ENCODE peak calls at places on chromosome 18, in eight cellular contexts. S is Peyer's patch, H is astrocyte of the cerebellum, U is cardiac muscle cell, L is A549, K is fibroblast of the aortic adventitia, B is right lobe of liver, Y is H9. V is an unnamed sample.

GRCh38 chr18:62625019-62625418 is 90.3 kb upstream of the PHLPP1 start:
- DNase-seq in H (no peak), S (no peak), Y (no peak), B (no peak), K (peak; percentile 56), U (no peak), L (no peak), V (no peak)

GRCh38 chr18:48829443-48830149 is 121.2 kb downstream of the SMAD7 start:
- DNase-seq in Y (peak; percentile 64), U (peak; percentile 56), L (no peak), K (no peak), H (no peak), S (peak; percentile 18), B (peak; percentile 42), V (no peak)

GRCh38 chr18:32771871-32772499 is 838 bp downstream of the KLHL14 start:
- DNase-seq in K (no peak), U (peak; percentile 67), L (no peak), B (no peak), S (peak; percentile 30), H (no peak), Y (peak; percentile 50), V (no peak)

GRCh38 chr18:7038330-7038846 is 79.2 kb downstream of the LAMA1 start:
- DNase-seq in K (peak; percentile 88), H (peak; percentile 6), B (peak; percentile 60), L (peak; percentile 24), S (peak; percentile 20), Y (peak; percentile 80), U (peak; percentile 79), V (peak; percentile 92)

GRCh38 chr18:56003009-56003408 is 415.0 kb upstream of the TCF4 start:
- DNase-seq in H (no peak), K (no peak), B (no peak), U (no peak), Y (no peak), L (no peak), S (no peak), V (no peak)

GRCh38 chr18:50422286-50422898 is 47.5 kb downstream of the SKA1 start:
- DNase-seq in B (no peak), K (peak; percentile 61), S (no peak), L (no peak), Y (no peak), U (no peak), H (no peak), V (no peak)

GRCh38 chr18:39786477-39786876 is 2168.6 kb upstream of the PIK3C3 start:
- DNase-seq in Y (no peak), B (no peak), H (no peak), S (no peak), L (no peak), K (no peak), U (no peak), V (no peak)

GRCh38 chr18:48263421-48263820 is 145.8 kb downstream of the ZBTB7C start:
- DNase-seq in B (no peak), K (no peak), L (no peak), Y (no peak), H (no peak), S (no peak), U (peak; percentile 6), V (no peak)

GRCh38 chr18:48806551-48807261 is 144.1 kb downstream of the SMAD7 start:
- DNase-seq in K (peak; percentile 54), B (peak; percentile 40), U (no peak), S (peak; percentile 21), Y (peak; percentile 26), H (peak; percentile 44), L (no peak), V (no peak)

GRCh38 chr18:79395761-79396404 is at the start of gene NFATC1:
- DNase-seq in U (peak; percentile 90), Y (peak; percentile 78), S (peak; percentile 60), L (peak; percentile 61), K (peak; percentile 63), B (peak; percentile 52), H (no peak), V (peak; percentile 45)

GRCh38 chr18:1052301-1052700 is 147.6 kb downstream of the ADCYAP1 start:
- DNase-seq in U (no peak), Y (no peak), S (no peak), H (no peak), B (no peak), K (no peak), L (no peak), V (no peak)

DNA sequence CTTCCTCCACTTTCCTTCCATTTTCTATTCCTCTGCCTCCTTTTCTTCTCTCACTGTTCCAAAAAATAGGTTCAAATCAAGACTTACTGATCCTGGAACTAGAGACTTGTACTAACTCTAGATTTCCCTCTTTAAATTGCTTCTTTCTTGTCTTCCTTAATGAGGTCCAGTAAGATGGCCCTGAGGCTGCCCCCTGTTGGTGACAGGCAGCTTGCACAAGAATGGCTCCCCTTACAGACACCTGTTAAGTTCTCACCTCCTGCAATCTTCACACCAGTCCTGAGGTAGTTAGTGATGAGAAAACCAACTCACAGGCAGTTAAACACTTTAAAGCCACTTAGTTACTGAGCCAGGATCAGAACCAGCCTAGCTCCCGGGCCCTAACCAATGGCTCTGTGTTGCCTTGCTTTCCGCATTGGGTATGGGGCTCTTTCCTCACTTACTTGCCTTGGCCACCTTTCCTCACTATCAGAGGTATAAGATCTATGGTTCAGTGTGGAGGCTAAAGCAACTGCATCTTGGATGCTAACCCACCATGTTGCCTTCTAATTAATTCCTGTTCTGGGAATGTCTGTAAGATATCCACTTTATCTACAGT is 130.6 kb downstream of the AKAIN1 start:
- DNase-seq in B (no peak), H (no peak), Y (peak; percentile 56), K (no peak), L (peak; percentile 20), U (no peak), S (no peak), V (no peak)
- TF ChIP-seq CTCF in B (peak; percentile 33), H (peak; percentile 2), Y (peak; percentile 86), K (no peak), L (no peak), U (no peak), S (no peak), V (peak; percentile 42)

GRCh38 chr18:45284174-45284573 is 331.1 kb upstream of the SLC14A2 start:
- DNase-seq in L (no peak), K (no peak), B (no peak), U (no peak), Y (peak; percentile 31), H (no peak), S (no peak), V (no peak)
- TF ChIP-seq CTCF in L (no peak), K (no peak), B (no peak), U (no peak), Y (peak; percentile 40), H (no peak), S (no peak), V (no peak)

GRCh38 chr18:45738660-45739059 is 14.7 kb downstream of the SLC14A1 start:
- DNase-seq in H (no peak), K (no peak), B (no peak), Y (peak; percentile 55), S (no peak), L (peak; percentile 16), U (no peak), V (no peak)
- TF ChIP-seq CTCF in H (no peak), K (peak; percentile 24), B (no peak), Y (peak; percentile 49), S (no peak), L (no peak), U (no peak), V (peak; percentile 40)

GRCh38 chr18:74292541-74292858 is 737 bp upstream of the CYB5A start:
- DNase-seq in S (no peak), L (no peak), H (no peak), Y (no peak), K (no peak), U (no peak), B (no peak), V (no peak)

GRCh38 chr18:74289946-74290478 is 1.8 kb downstream of the CYB5A start:
- DNase-seq in K (no peak), L (no peak), B (no peak), H (no peak), U (no peak), S (no peak), Y (no peak), V (no peak)

GRCh38 chr18:74289137-74289536 is 2.6 kb downstream of the CYB5A start:
- DNase-seq in B (no peak), S (no peak), H (no peak), U (no peak), K (peak; percentile 68), Y (no peak), L (no peak), V (peak; percentile 47)

GRCh38 chr18:74291771-74292540 is at the start of gene CYB5A:
- DNase-seq in U (peak; percentile 97), B (peak; percentile 100), H (peak; percentile 89), K (peak; percentile 97), Y (peak; percentile 96), S (peak; percentile 97), L (peak; percentile 95), V (peak; percentile 96)

GRCh38 chr18:74290831-74291770 is 662 bp downstream of the CYB5A start:
- DNase-seq in U (peak; percentile 38), H (no peak), Y (peak; percentile 81), L (no peak), S (no peak), B (no peak), K (peak; percentile 22), V (no peak)
- TF ChIP-seq CTCF in U (peak; percentile 34), H (no peak), Y (peak; percentile 43), L (no peak), S (peak; percentile 35), B (no peak), K (no peak), V (peak; percentile 1)

DNA sequence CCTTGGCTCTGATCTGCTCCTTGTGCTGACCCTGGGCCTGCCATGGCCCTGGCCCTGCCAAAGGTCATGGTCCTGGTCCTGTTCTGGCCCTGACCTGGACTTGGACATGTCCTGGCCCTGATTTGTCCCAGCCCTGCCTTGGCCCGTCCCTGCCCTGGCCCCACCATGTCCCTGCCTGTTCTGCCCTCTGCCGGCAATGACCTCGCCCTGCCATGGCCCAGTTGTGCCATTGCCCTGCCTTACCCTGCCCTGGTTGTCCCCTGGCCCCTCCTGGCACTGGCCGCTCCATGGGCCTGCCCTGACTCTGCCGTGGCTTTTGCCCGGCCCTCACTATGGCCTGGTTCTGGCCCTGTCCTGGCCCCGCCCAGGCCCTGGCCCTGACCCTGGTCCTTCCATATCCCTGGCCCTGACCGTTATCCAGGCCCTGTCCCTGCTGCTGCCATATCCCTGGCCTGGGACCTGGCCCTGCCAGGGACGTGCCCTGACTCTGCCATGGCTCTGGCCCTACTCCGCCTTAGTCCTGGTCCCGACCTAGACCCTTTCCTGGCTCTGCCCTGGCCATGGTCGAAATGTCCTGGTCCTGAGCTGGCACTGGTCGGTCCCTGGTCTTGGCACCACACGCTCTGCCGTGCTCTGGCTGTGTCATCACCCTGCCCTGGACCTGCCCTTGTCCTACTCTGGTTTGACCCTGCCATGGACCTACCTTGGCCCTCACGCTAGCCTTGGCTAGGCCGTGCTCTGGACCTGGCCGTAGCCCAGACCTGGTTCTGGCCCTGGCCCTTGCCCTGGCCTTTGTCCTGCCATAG is 6.8 kb upstream of the ANKRD62 start:
- DNase-seq in U (no peak), Y (no peak), B (no peak), S (no peak), L (no peak), H (no peak), K (no peak), V (no peak)
- TF ChIP-seq CTCF in U (no peak), Y (no peak), B (no peak), S (no peak), L (no peak), H (no peak), K (no peak), V (no peak)